ENCODE peak calls at places on chromosomes 5 and 9, in seven cellular contexts. One of them, this sample, is unnamed.

GRCh38 chr9:88801214-88801796 is 190.0 kb upstream of the S1PR3 start:
- DNase-seq in HCT116: no peak
- DNase-seq in HepG2: no peak
- DNase-seq in K562: no peak
- DNase-seq in SK-N-SH: no peak
- DNase-seq in H1: no peak
- DNase-seq in GM12878: no peak
- DNase-seq in this sample: no peak

GRCh38 chr5:123610665-123611406 is 98.9 kb downstream of the CSNK1G3 start:
- DNase-seq in GM12878: peak; percentile 17
- DNase-seq in SK-N-SH: peak; percentile 23
- DNase-seq in H1: no peak
- DNase-seq in HepG2: peak; percentile 54
- DNase-seq in K562: peak; percentile 42
- DNase-seq in HCT116: peak; percentile 54
- DNase-seq in this sample: peak; percentile 27

GRCh38 chr9:133978226-133979123 is 13.6 kb downstream of the VAV2 start:
- DNase-seq in H1: no peak
- DNase-seq in HepG2: peak; percentile 93
- DNase-seq in HCT116: no peak
- DNase-seq in K562: no peak
- DNase-seq in GM12878: no peak
- DNase-seq in SK-N-SH: peak; percentile 25
- DNase-seq in this sample: no peak

GRCh38 chr5:23588841-23589240 is 81.4 kb downstream of the PRDM9 start:
- DNase-seq in K562: no peak
- DNase-seq in HepG2: no peak
- DNase-seq in H1: no peak
- DNase-seq in HCT116: no peak
- DNase-seq in GM12878: no peak
- DNase-seq in SK-N-SH: no peak
- DNase-seq in this sample: no peak

GRCh38 chr9:124852121-124852828 is 985 bp upstream of the WDR38 start:
- DNase-seq in HCT116: no peak
- DNase-seq in HepG2: no peak
- DNase-seq in H1: no peak
- DNase-seq in K562: no peak
- DNase-seq in GM12878: no peak
- DNase-seq in SK-N-SH: peak; percentile 14
- DNase-seq in this sample: no peak

GRCh38 chr5:37954561-37954960 is 114.7 kb upstream of the GDNF start:
- DNase-seq in H1: no peak
- DNase-seq in HepG2: no peak
- DNase-seq in GM12878: no peak
- DNase-seq in K562: no peak
- DNase-seq in SK-N-SH: no peak
- DNase-seq in HCT116: no peak
- DNase-seq in this sample: no peak

GRCh38 chr9:114249424-114250234 is 73.3 kb upstream of the ORM1 start:
- DNase-seq in HCT116: no peak
- DNase-seq in GM12878: no peak
- DNase-seq in HepG2: no peak
- DNase-seq in K562: no peak
- DNase-seq in H1: no peak
- DNase-seq in SK-N-SH: no peak
- DNase-seq in this sample: no peak

GRCh38 chr9:134412298-134412711 is 86.0 kb downstream of the RXRA start:
- DNase-seq in HepG2: no peak
- DNase-seq in GM12878: no peak
- DNase-seq in K562: no peak
- DNase-seq in H1: peak; percentile 60
- DNase-seq in SK-N-SH: no peak
- DNase-seq in HCT116: no peak
- DNase-seq in this sample: no peak

GRCh38 chr5:134600600-134600999 is 32.0 kb downstream of the SAR1B start:
- DNase-seq in HCT116: no peak
- DNase-seq in K562: no peak
- DNase-seq in HepG2: no peak
- DNase-seq in SK-N-SH: no peak
- DNase-seq in H1: no peak
- DNase-seq in GM12878: no peak
- DNase-seq in this sample: no peak

GRCh38 chr9:138040446-138041430 is 163.2 kb downstream of the CACNA1B start:
- DNase-seq in SK-N-SH: peak; percentile 1
- DNase-seq in GM12878: no peak
- DNase-seq in K562: no peak
- DNase-seq in HepG2: no peak
- DNase-seq in H1: no peak
- DNase-seq in HCT116: no peak
- DNase-seq in this sample: no peak

GRCh38 chr9:138042146-138042545 is 164.6 kb downstream of the CACNA1B start:
- DNase-seq in GM12878: no peak
- DNase-seq in K562: no peak
- DNase-seq in HCT116: no peak
- DNase-seq in HepG2: no peak
- DNase-seq in H1: no peak
- DNase-seq in SK-N-SH: no peak
- DNase-seq in this sample: no peak

GRCh38 chr9:138043411-138044345 is 166.1 kb downstream of the CACNA1B start:
- DNase-seq in HCT116: no peak
- DNase-seq in SK-N-SH: peak; percentile 14
- DNase-seq in HepG2: no peak
- DNase-seq in GM12878: no peak
- DNase-seq in H1: peak; percentile 27
- DNase-seq in K562: no peak
- DNase-seq in this sample: no peak

GRCh38 chr9:138043061-138043410 is 165.5 kb downstream of the CACNA1B start:
- DNase-seq in HCT116: no peak
- DNase-seq in HepG2: no peak
- DNase-seq in SK-N-SH: no peak
- DNase-seq in H1: peak; percentile 27
- DNase-seq in K562: no peak
- DNase-seq in GM12878: no peak
- DNase-seq in this sample: no peak

DNA sequence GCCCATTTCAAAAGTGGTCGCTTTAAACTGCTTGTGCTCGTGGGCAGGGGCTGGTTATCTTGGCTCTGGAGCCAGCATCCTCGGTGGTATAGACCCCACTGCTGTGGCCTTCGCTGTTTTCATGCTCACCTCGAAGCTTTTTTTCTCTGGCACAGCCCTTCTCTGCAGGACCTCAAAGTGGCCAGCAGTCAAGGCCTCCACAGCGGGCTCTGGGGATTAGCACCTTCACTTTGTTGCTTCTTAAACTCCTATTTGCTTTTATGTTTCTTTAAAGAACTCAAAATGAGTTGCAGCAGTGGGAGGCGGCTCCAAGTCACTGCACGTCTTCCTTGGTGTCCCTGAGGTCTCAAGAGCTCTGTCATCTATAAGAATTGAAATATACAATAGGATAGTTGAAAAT is 165.1 kb downstream of the CACNA1B start:
- DNase-seq in GM12878: no peak
- DNase-seq in SK-N-SH: peak; percentile 4
- DNase-seq in H1: peak; percentile 23
- DNase-seq in HCT116: no peak
- DNase-seq in K562: no peak
- DNase-seq in HepG2: no peak
- DNase-seq in this sample: no peak
- TF ChIP-seq YY1 in GM12878: no peak
- TF ChIP-seq YY1 in SK-N-SH: no peak
- TF ChIP-seq YY1 in H1: no peak
- TF ChIP-seq YY1 in HCT116: no peak
- TF ChIP-seq YY1 in K562: no peak
- TF ChIP-seq YY1 in HepG2: no peak
- TF ChIP-seq YY1 in this sample: no peak

GRCh38 chr9:87599901-87600610 is 102.4 kb downstream of the DAPK1 start:
- DNase-seq in SK-N-SH: no peak
- DNase-seq in HepG2: peak; percentile 73
- DNase-seq in K562: no peak
- DNase-seq in H1: no peak
- DNase-seq in GM12878: no peak
- DNase-seq in HCT116: no peak
- DNase-seq in this sample: no peak
- TF ChIP-seq YY1 in SK-N-SH: no peak
- TF ChIP-seq YY1 in HepG2: no peak
- TF ChIP-seq YY1 in K562: no peak
- TF ChIP-seq YY1 in H1: no peak
- TF ChIP-seq YY1 in GM12878: no peak
- TF ChIP-seq YY1 in HCT116: no peak
- TF ChIP-seq YY1 in this sample: no peak

DNA sequence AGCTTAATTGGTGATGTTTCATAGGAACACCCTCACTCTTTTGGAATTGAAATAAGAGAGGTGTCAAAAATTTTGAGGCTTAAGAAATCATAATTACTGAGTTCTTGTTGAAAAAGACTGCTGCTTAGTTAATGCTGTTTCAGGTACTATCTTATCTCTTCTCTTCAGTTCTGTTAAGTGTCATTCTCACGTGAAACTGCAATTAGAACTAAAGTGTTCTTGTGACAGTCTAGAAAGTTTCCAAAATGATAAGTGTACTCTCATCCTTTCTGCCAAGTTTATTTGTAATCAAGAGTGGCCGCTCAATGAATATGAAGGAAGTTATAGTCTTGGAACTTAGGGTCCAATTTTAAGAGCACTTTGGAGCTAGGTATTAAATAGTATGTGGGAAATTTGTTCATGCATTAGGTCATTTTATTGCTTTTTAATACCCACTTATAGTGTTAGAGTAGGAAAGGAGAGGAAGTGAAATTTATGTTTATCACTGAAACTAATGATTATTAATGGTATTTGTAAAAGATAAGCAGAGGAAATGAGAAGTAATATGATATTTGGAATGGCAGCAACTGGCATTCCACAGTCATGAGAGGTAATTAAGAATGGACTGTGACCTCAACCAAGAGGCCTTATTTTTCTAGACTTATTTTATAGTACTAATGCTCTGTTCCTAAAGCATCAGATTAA is 20.4 kb downstream of the XRCC4 start:
- DNase-seq in HepG2: no peak
- DNase-seq in HCT116: no peak
- DNase-seq in GM12878: no peak
- DNase-seq in K562: no peak
- DNase-seq in SK-N-SH: no peak
- DNase-seq in H1: no peak
- DNase-seq in this sample: no peak
- TF ChIP-seq YY1 in HepG2: no peak
- TF ChIP-seq YY1 in HCT116: no peak
- TF ChIP-seq YY1 in GM12878: no peak
- TF ChIP-seq YY1 in K562: no peak
- TF ChIP-seq YY1 in SK-N-SH: no peak
- TF ChIP-seq YY1 in H1: no peak
- TF ChIP-seq YY1 in this sample: no peak

GRCh38 chr9:136311433-136312375 is 7.8 kb upstream of the CCDC187 start:
- DNase-seq in K562: no peak
- DNase-seq in GM12878: no peak
- DNase-seq in HCT116: peak; percentile 47
- DNase-seq in HepG2: peak; percentile 62
- DNase-seq in SK-N-SH: no peak
- DNase-seq in H1: no peak
- DNase-seq in this sample: no peak
- TF ChIP-seq YY1 in K562: no peak
- TF ChIP-seq YY1 in GM12878: no peak
- TF ChIP-seq YY1 in HCT116: no peak
- TF ChIP-seq YY1 in HepG2: peak; percentile 8
- TF ChIP-seq YY1 in SK-N-SH: no peak
- TF ChIP-seq YY1 in H1: no peak
- TF ChIP-seq YY1 in this sample: no peak

GRCh38 chr9:75376855-75377254 is 288.5 kb downstream of the OSTF1 start:
- DNase-seq in HCT116: no peak
- DNase-seq in SK-N-SH: no peak
- DNase-seq in H1: no peak
- DNase-seq in HepG2: no peak
- DNase-seq in GM12878: no peak
- DNase-seq in K562: no peak
- DNase-seq in this sample: no peak

GRCh38 chr9:75378036-75378435 is 289.7 kb downstream of the OSTF1 start:
- DNase-seq in K562: no peak
- DNase-seq in H1: no peak
- DNase-seq in GM12878: no peak
- DNase-seq in HepG2: no peak
- DNase-seq in SK-N-SH: no peak
- DNase-seq in HCT116: no peak
- DNase-seq in this sample: no peak

GRCh38 chr9:75385236-75385635 is 296.9 kb downstream of the OSTF1 start:
- DNase-seq in HCT116: no peak
- DNase-seq in GM12878: no peak
- DNase-seq in SK-N-SH: no peak
- DNase-seq in H1: no peak
- DNase-seq in HepG2: no peak
- DNase-seq in K562: no peak
- DNase-seq in this sample: no peak

GRCh38 chr9:75378926-75379325 is 290.6 kb downstream of the OSTF1 start:
- DNase-seq in H1: no peak
- DNase-seq in GM12878: no peak
- DNase-seq in SK-N-SH: no peak
- DNase-seq in K562: no peak
- DNase-seq in HepG2: no peak
- DNase-seq in HCT116: no peak
- DNase-seq in this sample: no peak

DNA sequence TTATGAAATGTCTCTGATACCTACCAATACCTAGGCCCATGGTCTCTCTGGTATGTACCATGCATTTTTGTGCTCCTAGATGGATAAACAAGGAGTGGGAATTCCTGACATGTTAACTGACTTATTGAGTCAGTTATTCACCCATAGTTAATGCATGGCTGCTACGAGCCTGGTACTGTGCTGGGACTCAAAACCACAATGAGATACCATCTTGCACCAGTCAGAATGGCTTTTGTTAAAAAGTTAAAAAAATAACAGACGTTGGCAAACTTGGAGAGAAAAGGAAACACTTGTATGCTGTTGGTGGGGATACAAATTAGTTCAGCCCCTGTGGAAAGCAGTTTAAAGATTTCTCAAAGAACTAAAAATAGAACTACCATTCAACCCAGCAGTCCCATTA is 293.8 kb downstream of the OSTF1 start:
- DNase-seq in HepG2: no peak
- DNase-seq in H1: no peak
- DNase-seq in HCT116: no peak
- DNase-seq in SK-N-SH: no peak
- DNase-seq in GM12878: no peak
- DNase-seq in K562: no peak
- DNase-seq in this sample: no peak
- TF ChIP-seq YY1 in HepG2: no peak
- TF ChIP-seq YY1 in H1: no peak
- TF ChIP-seq YY1 in HCT116: no peak
- TF ChIP-seq YY1 in SK-N-SH: no peak
- TF ChIP-seq YY1 in GM12878: no peak
- TF ChIP-seq YY1 in K562: no peak
- TF ChIP-seq YY1 in this sample: no peak

GRCh38 chr9:120619751-120620655 is 40.0 kb upstream of the CDK5RAP2 start:
- DNase-seq in HCT116: peak; percentile 47
- DNase-seq in GM12878: peak; percentile 16
- DNase-seq in H1: peak; percentile 55
- DNase-seq in HepG2: peak; percentile 56
- DNase-seq in K562: peak; percentile 69
- DNase-seq in SK-N-SH: peak; percentile 67
- DNase-seq in this sample: peak; percentile 51
- TF ChIP-seq YY1 in HCT116: no peak
- TF ChIP-seq YY1 in GM12878: no peak
- TF ChIP-seq YY1 in H1: no peak
- TF ChIP-seq YY1 in HepG2: no peak
- TF ChIP-seq YY1 in K562: no peak
- TF ChIP-seq YY1 in SK-N-SH: no peak
- TF ChIP-seq YY1 in this sample: no peak